ENCODE peak calls at places on chromosomes 6 and 20, in four cellular contexts. L, I, T and F are unnamed samples.

GRCh38 chr6:131258816-131259476 is 123.7 kb downstream of the AKAP7 start:
- DNase-seq in L (no peak), I (peak; percentile 75), T (peak; percentile 53), F (no peak)

GRCh38 chr6:29679962-29680361 is 990 bp downstream of the ZFP57 start:
- DNase-seq in L (no peak), I (no peak), T (no peak), F (no peak)

GRCh38 chr6:75775219-75775618 is 26.2 kb downstream of the MYO6 start:
- DNase-seq in L (no peak), I (no peak), T (peak; percentile 19), F (no peak)

GRCh38 chr20:25148181-25148981 is 47.1 kb upstream of the ENTPD6 start:
- DNase-seq in L (peak; percentile 56), I (peak; percentile 22), T (peak; percentile 51), F (no peak)

GRCh38 chr6:35311390-35312075 is 13.9 kb downstream of the DEF6 start:
- DNase-seq in L (peak; percentile 22), I (no peak), T (no peak), F (no peak)

GRCh38 chr6:167677422-167677789 is 149.3 kb upstream of the AFDN start:
- DNase-seq in L (no peak), I (no peak), T (no peak), F (no peak)

GRCh38 chr6:25066593-25066992 is 130.8 kb upstream of the RIPOR2 start:
- DNase-seq in L (no peak), I (no peak), T (peak; percentile 58), F (no peak)

GRCh38 chr6:47698342-47698787 is at the start of gene ADGRF4:
- DNase-seq in L (no peak), I (no peak), T (peak; percentile 58), F (no peak)

GRCh38 chr6:27687154-27688013 is 214.5 kb upstream of the ZNF184 start:
- DNase-seq in L (peak; percentile 96), I (peak; percentile 97), T (peak; percentile 62), F (peak; percentile 81)

GRCh38 chr6:10386260-10386659 is 28.6 kb downstream of the TFAP2A start:
- DNase-seq in L (no peak), I (no peak), T (no peak), F (peak; percentile 15)

GRCh38 chr6:28980797-28981390 is 24.2 kb downstream of the ZNF311 start:
- DNase-seq in L (peak; percentile 84), I (peak; percentile 97), T (peak; percentile 77), F (peak; percentile 81)

GRCh38 chr6:52595796-52596130 is 18.9 kb upstream of the TRAM2 start:
- DNase-seq in L (no peak), I (no peak), T (no peak), F (no peak)

GRCh38 chr6:27178001-27178730 is 69.3 kb upstream of the PRSS16 start:
- DNase-seq in L (peak; percentile 84), I (peak; percentile 93), T (peak; percentile 94), F (peak; percentile 71)

GRCh38 chr6:160421854-160422253 is 73.7 kb downstream of the SLC22A3 start:
- DNase-seq in L (no peak), I (no peak), T (no peak), F (no peak)

GRCh38 chr6:170231496-170232185 is 59.2 kb downstream of the DLL1 start:
- DNase-seq in L (no peak), I (peak; percentile 25), T (peak; percentile 6), F (no peak)

GRCh38 chr6:27863962-27864905 is 48.0 kb downstream of the OR2B2 start:
- DNase-seq in L (no peak), I (peak; percentile 26), T (peak; percentile 15), F (no peak)

GRCh38 chr20:56400001-56400640 is 7.7 kb downstream of the CSTF1 start:
- DNase-seq in L (no peak), I (peak; percentile 59), T (peak; percentile 84), F (peak; percentile 52)

GRCh38 chr6:19803331-19804330 is 33.5 kb upstream of the ID4 start:
- DNase-seq in L (no peak), I (no peak), T (peak; percentile 19), F (no peak)

GRCh38 chr6:27495386-27496135 is 22.7 kb upstream of the ZNF184 start:
- DNase-seq in L (peak; percentile 92), I (peak; percentile 98), T (peak; percentile 91), F (peak; percentile 72)

GRCh38 chr6:131807644-131808459 is at the start of gene ENPP1:
- DNase-seq in L (peak; percentile 76), I (peak; percentile 80), T (peak; percentile 62), F (peak; percentile 65)

GRCh38 chr20:59835057-59835447 is 98.4 kb downstream of the SYCP2 start:
- DNase-seq in L (no peak), I (no peak), T (no peak), F (no peak)

GRCh38 chr6:17907467-17908229 is 79.8 kb downstream of the KIF13A start:
- DNase-seq in L (no peak), I (peak; percentile 62), T (peak; percentile 100), F (no peak)

GRCh38 chr20:11861479-11861878 is 56.2 kb upstream of the BTBD3 start:
- DNase-seq in L (no peak), I (no peak), T (no peak), F (no peak)

GRCh38 chr6:157921685-157922367 is 59.8 kb upstream of the SYNJ2 start:
- DNase-seq in L (no peak), I (no peak), T (peak; percentile 49), F (no peak)

GRCh38 chr20:31849306-31849930 is 4.0 kb upstream of the FOXS1 start:
- DNase-seq in L (no peak), I (no peak), T (no peak), F (no peak)

GRCh38 chr6:96923871-96924493 is 546 bp upstream of the KLHL32 start:
- DNase-seq in L (no peak), I (no peak), T (no peak), F (no peak)

GRCh38 chr20:57090590-57091560 is 175.6 kb downstream of the BMP7 start:
- DNase-seq in L (no peak), I (no peak), T (no peak), F (no peak)

GRCh38 chr20:22369100-22369499 is 215.3 kb downstream of the FOXA2 start:
- DNase-seq in L (no peak), I (no peak), T (no peak), F (no peak)

GRCh38 chr6:2917801-2918495 is 14.8 kb upstream of the SERPINB9 start:
- DNase-seq in L (no peak), I (no peak), T (no peak), F (no peak)

GRCh38 chr6:52574709-52575489 is 2.0 kb downstream of the TRAM2 start:
- DNase-seq in L (no peak), I (no peak), T (no peak), F (no peak)

GRCh38 chr6:143252961-143253360 is 192.3 kb downstream of the AIG1 start:
- DNase-seq in L (no peak), I (no peak), T (no peak), F (no peak)

GRCh38 chr6:34316442-34317171 is 67.8 kb upstream of the SMIM29 start:
- DNase-seq in L (no peak), I (no peak), T (no peak), F (no peak)

GRCh38 chr6:11656486-11656885 is 118.9 kb downstream of the TMEM170B start:
- DNase-seq in L (no peak), I (peak; percentile 37), T (no peak), F (no peak)
- H2AK5ac ChIP-seq in L (no peak overlapping the region), I (no peak overlapping the region), T (peak overlapping the region; percentile 89), F (no peak overlapping the region)

GRCh38 chr6:49142422-49143151 is 320.5 kb downstream of the MMUT start:
- DNase-seq in L (no peak), I (peak; percentile 23), T (no peak), F (no peak)
- H4K8ac ChIP-seq in L (no peak overlapping the region), I (no peak overlapping the region), T (no peak overlapping the region), F (no peak overlapping the region)

GRCh38 chr20:34574861-34575260 is 16.3 kb downstream of the MAP1LC3A start:
- DNase-seq in L (no peak), I (no peak), T (no peak), F (no peak)

GRCh38 chr20:34575756-34576155 is 17.2 kb downstream of the MAP1LC3A start:
- DNase-seq in L (no peak), I (no peak), T (no peak), F (no peak)

GRCh38 chr20:34573541-34573940 is 15.0 kb downstream of the MAP1LC3A start:
- DNase-seq in L (no peak), I (no peak), T (no peak), F (no peak)

GRCh38 chr20:34574426-34574825 is 15.9 kb downstream of the MAP1LC3A start:
- DNase-seq in L (no peak), I (no peak), T (no peak), F (no peak)

GRCh38 chr20:34575271-34575670 is 16.8 kb downstream of the MAP1LC3A start:
- DNase-seq in L (no peak), I (no peak), T (no peak), F (no peak)
- H2AK5ac ChIP-seq in L (no peak overlapping the region), I (no peak overlapping the region), T (no peak overlapping the region), F (no peak overlapping the region)

DNA sequence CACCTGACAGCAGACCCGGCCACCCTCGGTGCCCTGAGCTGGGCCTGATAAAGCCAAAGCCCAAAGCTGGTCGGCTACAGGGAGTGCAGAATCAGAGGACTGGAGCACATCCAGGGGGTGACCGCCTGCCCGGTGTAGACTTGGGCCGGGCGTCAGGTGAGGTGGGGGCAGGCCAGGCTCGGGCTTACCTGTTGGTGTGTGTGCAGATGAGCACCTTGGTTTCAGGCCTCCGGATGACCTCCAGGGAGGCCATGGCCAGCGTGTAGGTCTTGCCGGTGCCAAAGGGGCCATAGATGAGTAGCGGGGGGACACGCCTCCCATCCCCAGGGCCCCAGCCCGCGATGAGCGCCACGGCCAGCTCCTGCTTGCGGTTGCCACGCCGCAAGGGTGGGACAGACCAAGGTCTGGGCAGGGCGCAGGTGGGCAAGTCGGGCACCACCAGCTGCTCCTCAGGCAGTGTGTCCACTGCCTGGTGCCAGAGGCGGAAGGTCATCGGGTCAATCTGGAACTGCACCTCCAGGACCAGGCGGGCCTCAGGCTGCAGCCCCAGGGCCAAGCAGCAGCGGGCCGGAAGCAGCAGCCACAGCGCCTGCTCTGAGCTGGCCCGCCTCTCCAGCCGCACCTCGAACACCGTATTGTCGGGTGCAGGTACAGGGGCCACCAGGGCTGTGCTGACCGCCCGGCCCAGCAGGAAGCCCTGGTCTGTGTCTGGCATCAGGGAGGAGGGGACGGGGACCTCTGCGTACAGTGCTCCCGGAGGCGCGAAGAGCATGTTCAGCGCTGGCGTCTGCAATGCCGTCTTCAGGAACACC is 5.7 kb downstream of the HELZ2 start:
- DNase-seq in L (no peak), I (no peak), T (no peak), F (no peak)
- H4K8ac ChIP-seq in L (no peak overlapping the region), I (no peak overlapping the region), T (no peak overlapping the region), F (no peak overlapping the region)

GRCh38 chr6:153145591-153145990 is 14.5 kb upstream of the RGS17 start:
- DNase-seq in L (peak; percentile 46), I (peak; percentile 22), T (no peak), F (no peak)

GRCh38 chr6:153150767-153151440 is 19.8 kb upstream of the RGS17 start:
- DNase-seq in L (no peak), I (no peak), T (no peak), F (no peak)

GRCh38 chr6:153146413-153146812 is 15.3 kb upstream of the RGS17 start:
- DNase-seq in L (no peak), I (no peak), T (no peak), F (no peak)

GRCh38 chr6:153150400-153150766 is 19.3 kb upstream of the RGS17 start:
- DNase-seq in L (no peak), I (no peak), T (no peak), F (no peak)
- H2AK5ac ChIP-seq in L (no peak overlapping the region), I (no peak overlapping the region), T (no peak overlapping the region), F (no peak overlapping the region)